ENCODE peak calls at places on chromosomes 6 and 20, in six cellular contexts. J is heart right ventricle, Y is tibial artery, N is foreskin fibroblast, D is GM10248, K is GM06990. Q is an unnamed sample.
A peak's percentile ranks its signal among the peaks of the same experiment; 100 is the strongest.

GRCh38 chr6:3001773-3002293 is 2.1 kb downstream of the NQO2 start:
- DNase-seq in J (no peak), N (peak; percentile 75), K (no peak), Y (peak; percentile 29), D (peak; percentile 67), Q (no peak)

GRCh38 chr6:125791151-125791819 is 525 bp downstream of the NCOA7 start:
- DNase-seq in N (no peak), Y (peak; percentile 50), D (peak; percentile 55), J (no peak), K (no peak), Q (peak; percentile 65)

GRCh38 chr6:148747145-148747492 is 289 bp downstream of the UST start:
- DNase-seq in N (peak; percentile 60), D (no peak), Y (peak; percentile 59), K (no peak), J (peak; percentile 58), Q (peak; percentile 57)

GRCh38 chr6:39088331-39088730 is 26.7 kb downstream of the SAYSD1 start:
- DNase-seq in Y (peak; percentile 46), N (peak; percentile 26), D (no peak), K (no peak), J (no peak), Q (peak; percentile 61)

GRCh38 chr6:166627875-166628849 is 1.1 kb upstream of the RPS6KA2 start:
- DNase-seq in Y (peak; percentile 70), N (no peak), D (peak; percentile 57), K (peak; percentile 16), J (peak; percentile 87), Q (peak; percentile 57)

GRCh38 chr6:166683477-166683876 is 56.4 kb upstream of the RPS6KA2 start:
- DNase-seq in Y (no peak), N (no peak), D (no peak), K (no peak), J (no peak), Q (no peak)

GRCh38 chr20:19828233-19828632 is 70.2 kb downstream of the RIN2 start:
- DNase-seq in D (peak; percentile 68), K (peak; percentile 59), N (no peak), J (no peak), Y (no peak), Q (peak; percentile 67)

GRCh38 chr6:166861304-166861703 is 95.0 kb downstream of the RNASET2 start:
- DNase-seq in J (no peak), D (no peak), N (no peak), K (no peak), Y (no peak), Q (no peak)

GRCh38 chr6:163839296-163839695 is 424.8 kb downstream of the QKI start:
- DNase-seq in J (no peak), K (no peak), Y (no peak), D (no peak), N (no peak), Q (no peak)

GRCh38 chr6:35647400-35647799 is 41.3 kb downstream of the FKBP5 start:
- DNase-seq in Y (no peak), D (no peak), J (no peak), N (no peak), K (no peak), Q (no peak)

GRCh38 chr6:7758456-7758855 is 32.6 kb downstream of the BMP6 start:
- DNase-seq in D (no peak), J (no peak), Y (no peak), K (no peak), N (peak; percentile 53), Q (no peak)

GRCh38 chr6:85136310-85136709 is 313.6 kb upstream of the NT5E start:
- DNase-seq in N (no peak), K (no peak), D (no peak), Y (no peak), J (no peak), Q (no peak)

GRCh38 chr6:80143312-80143960 is 37.0 kb downstream of the BCKDHB start:
- DNase-seq in J (peak; percentile 17), D (no peak), Y (peak; percentile 84), N (peak; percentile 91), K (no peak), Q (no peak)

GRCh38 chr20:41540916-41541315 is 77.3 kb downstream of the CHD6 start:
- DNase-seq in Y (no peak), D (no peak), J (no peak), N (peak; percentile 5), K (no peak), Q (no peak)

GRCh38 chr6:116536216-116536621 is 9.3 kb downstream of the TRAPPC3L start:
- DNase-seq in Y (no peak), N (peak; percentile 50), J (no peak), D (peak; percentile 34), K (peak; percentile 22), Q (peak; percentile 12)

GRCh38 chr6:152432758-152433157 is 204.4 kb downstream of the SYNE1 start:
- DNase-seq in D (no peak), N (no peak), K (no peak), J (no peak), Y (no peak), Q (no peak)

GRCh38 chr6:40877362-40877761 is 161.7 kb downstream of the UNC5CL start:
- DNase-seq in N (no peak), J (no peak), Y (no peak), K (no peak), D (no peak), Q (peak; percentile 66)

GRCh38 chr6:20212392-20213111 is at the start of gene MBOAT1:
- DNase-seq in Y (peak; percentile 90), D (peak; percentile 86), N (peak; percentile 93), K (peak; percentile 88), J (peak; percentile 95), Q (peak; percentile 67)

GRCh38 chr6:81938991-81939773 is 186.7 kb upstream of the TENT5A start:
- DNase-seq in Y (no peak), J (no peak), K (no peak), D (no peak), N (peak; percentile 23), Q (no peak)

GRCh38 chr20:30168025-30168799 is 1089.3 kb upstream of the DEFB115 start:
- DNase-seq in K (no peak), J (peak; percentile 43), N (no peak), D (no peak), Y (no peak), Q (no peak)

GRCh38 chr6:56770011-56770520 is 127.4 kb upstream of the DST start:
- DNase-seq in J (no peak), N (no peak), K (no peak), D (no peak), Y (no peak), Q (no peak)

GRCh38 chr6:56766806-56767178 is 124.1 kb upstream of the DST start:
- DNase-seq in Y (no peak), K (peak; percentile 77), D (peak; percentile 61), N (peak; percentile 67), J (no peak), Q (no peak)

GRCh38 chr6:56766139-56766805 is 123.6 kb upstream of the DST start:
- DNase-seq in Y (no peak), J (no peak), K (no peak), D (no peak), N (no peak), Q (no peak)

GRCh38 chr6:56767435-56767834 is 124.7 kb upstream of the DST start:
- DNase-seq in Y (no peak), J (no peak), N (no peak), D (no peak), K (no peak), Q (no peak)

DNA sequence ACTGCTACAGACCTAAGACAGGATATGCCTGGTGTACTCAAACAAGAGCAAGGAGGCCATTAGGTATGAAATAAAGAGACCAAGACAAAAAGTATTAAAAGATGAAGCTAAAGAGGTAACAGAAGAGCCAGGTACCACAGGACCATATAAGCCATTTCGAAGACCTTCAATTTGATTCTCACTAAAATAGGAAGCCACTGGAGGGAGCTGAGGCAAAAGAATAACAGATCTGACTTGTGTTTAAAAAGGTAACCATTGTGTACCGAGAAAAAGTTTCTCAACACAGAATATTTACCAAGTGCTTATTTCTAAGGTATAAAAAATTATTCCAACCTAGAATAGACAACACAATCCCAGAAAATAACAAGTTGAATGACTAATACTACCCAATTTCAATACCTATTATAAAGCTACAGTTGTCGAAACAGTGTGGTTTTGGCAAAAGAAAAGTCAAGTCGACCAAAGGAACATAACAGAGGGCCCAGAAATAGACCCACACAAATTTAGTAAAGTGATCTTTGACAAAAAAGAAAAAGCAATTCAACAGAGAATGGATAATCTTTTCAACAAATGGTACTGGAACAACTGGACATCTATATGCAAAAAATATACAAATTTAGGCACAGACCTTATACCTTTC is 125.3 kb upstream of the DST start:
- DNase-seq in Y (no peak), K (no peak), N (no peak), J (no peak), D (no peak), Q (no peak)
- TF ChIP-seq CTCF in Y (no peak), K (peak; percentile 17), N (no peak), J (peak; percentile 51), D (no peak), Q (no peak)

GRCh38 chr6:127515794-127516675 is 3.1 kb downstream of the MTCL3 start:
- DNase-seq in J (peak; percentile 69), K (peak; percentile 79), D (peak; percentile 81), Y (no peak), N (peak; percentile 62), Q (peak; percentile 77)
- TF ChIP-seq CTCF in J (peak; percentile 8), K (no peak), D (no peak), Y (no peak), N (no peak), Q (no peak)

GRCh38 chr6:157037165-157037564 is 260.0 kb downstream of the ARID1B start:
- DNase-seq in Y (no peak), N (no peak), J (no peak), D (no peak), K (no peak), Q (no peak)

GRCh38 chr6:157033428-157034140 is 256.4 kb downstream of the ARID1B start:
- DNase-seq in Y (no peak), D (no peak), N (no peak), J (no peak), K (no peak), Q (no peak)

GRCh38 chr6:157034433-157035230 is 257.5 kb downstream of the ARID1B start:
- DNase-seq in K (no peak), Y (no peak), D (peak; percentile 35), N (no peak), J (no peak), Q (no peak)

GRCh38 chr6:157035576-157035975 is 258.4 kb downstream of the ARID1B start:
- DNase-seq in K (no peak), Y (no peak), J (no peak), D (no peak), N (no peak), Q (no peak)

GRCh38 chr6:157036245-157036681 is 259.1 kb downstream of the ARID1B start:
- DNase-seq in J (no peak), Y (no peak), D (no peak), N (no peak), K (no peak), Q (no peak)
- TF ChIP-seq CTCF in J (no peak), Y (no peak), D (no peak), N (no peak), K (no peak), Q (no peak)

GRCh38 chr6:617485-618100 is 39.3 kb downstream of the HUS1B start:
- DNase-seq in D (no peak), Y (no peak), J (no peak), K (no peak), N (no peak), Q (peak; percentile 10)
- TF ChIP-seq CTCF in D (no peak), Y (no peak), J (no peak), K (peak; percentile 5), N (no peak), Q (no peak)